ENCODE peak calls at places on chromosomes 1 and 21, in seven cellular contexts. G, E, B, A, D, R and O are unnamed samples.

GRCh38 chr1:182066934-182067333 is 5.4 kb upstream of the ZNF648 start:
- DNase-seq in B (no peak), R (no peak), A (no peak), G (no peak), D (no peak), E (no peak), O (no peak)

GRCh38 chr1:243325305-243325890 is 69.6 kb downstream of the SDCCAG8 start:
- DNase-seq in D (peak; percentile 42), R (no peak), E (no peak), B (no peak), A (no peak), G (no peak), O (no peak)

GRCh38 chr1:18197299-18197698 is 89.7 kb downstream of the IGSF21 start:
- DNase-seq in A (no peak), G (no peak), D (no peak), R (no peak), E (no peak), B (no peak), O (no peak)

GRCh38 chr1:228100822-228101613 is 2.1 kb downstream of the C1orf35 start:
- DNase-seq in B (no peak), G (peak; percentile 19), D (no peak), A (peak; percentile 50), E (no peak), R (peak; percentile 35), O (peak; percentile 72)

GRCh38 chr1:41442697-41443251 is 41.7 kb downstream of the EDN2 start:
- DNase-seq in B (peak; percentile 44), E (no peak), R (no peak), D (no peak), A (no peak), G (no peak), O (no peak)

GRCh38 chr1:193634470-193634869 is 448.1 kb upstream of the B3GALT2 start:
- DNase-seq in A (no peak), E (no peak), D (no peak), R (no peak), G (no peak), B (no peak), O (no peak)

GRCh38 chr1:182206628-182207239 is 145.2 kb upstream of the ZNF648 start:
- DNase-seq in B (peak; percentile 58), R (peak; percentile 79), G (peak; percentile 75), A (no peak), E (peak; percentile 79), D (peak; percentile 37), O (peak; percentile 82)

GRCh38 chr1:215402147-215402546 is 165.0 kb upstream of the KCTD3 start:
- DNase-seq in E (no peak), G (no peak), A (no peak), B (no peak), D (no peak), R (no peak), O (no peak)

GRCh38 chr21:39911286-39911685 is 44.0 kb downstream of the PCP4 start:
- DNase-seq in G (no peak), B (no peak), A (peak; percentile 56), R (no peak), D (peak; percentile 19), E (no peak), O (no peak)

GRCh38 chr1:29986986-29987385 is 736.4 kb downstream of the MATN1 start:
- DNase-seq in D (no peak), G (no peak), E (no peak), A (peak; percentile 67), R (no peak), B (peak; percentile 63), O (peak; percentile 66)

GRCh38 chr1:2411801-2412394 is 466 bp downstream of the PEX10 start:
- DNase-seq in A (no peak), R (peak; percentile 61), E (no peak), B (no peak), D (no peak), G (peak; percentile 46), O (no peak)

GRCh38 chr21:25313891-25314646 is 293.2 kb downstream of the MRPL39 start:
- DNase-seq in D (no peak), A (no peak), B (no peak), E (no peak), G (no peak), R (no peak), O (no peak)

GRCh38 chr1:201880928-201881571 is 7.6 kb upstream of the SHISA4 start:
- DNase-seq in D (no peak), B (no peak), E (no peak), G (no peak), A (no peak), R (no peak), O (no peak)

GRCh38 chr1:111515291-111516007 is 12.0 kb upstream of the ADORA3 start:
- DNase-seq in B (peak; percentile 85), D (no peak), A (no peak), R (peak; percentile 62), G (peak; percentile 88), E (peak; percentile 76), O (peak; percentile 87)

GRCh38 chr1:180778782-180779398 is 133.8 kb upstream of the KIAA1614 start:
- DNase-seq in G (no peak), B (no peak), D (peak; percentile 7), A (peak; percentile 62), E (no peak), R (no peak), O (no peak)

GRCh38 chr1:3706651-3707297 is 45.5 kb upstream of the CCDC27 start:
- DNase-seq in G (no peak), D (no peak), B (no peak), R (no peak), E (no peak), A (no peak), O (no peak)

GRCh38 chr1:3707298-3707938 is 44.8 kb upstream of the CCDC27 start:
- DNase-seq in D (peak; percentile 82), A (peak; percentile 85), E (no peak), G (no peak), R (no peak), B (no peak), O (no peak)

GRCh38 chr1:3710251-3710650 is 42.0 kb upstream of the CCDC27 start:
- DNase-seq in B (no peak), A (no peak), R (no peak), D (no peak), E (no peak), G (no peak), O (no peak)

GRCh38 chr1:3707939-3708328 is 44.3 kb upstream of the CCDC27 start:
- DNase-seq in B (no peak), R (no peak), G (no peak), D (no peak), A (no peak), E (no peak), O (no peak)

GRCh38 chr1:3708696-3709246 is 43.5 kb upstream of the CCDC27 start:
- DNase-seq in B (no peak), E (no peak), R (no peak), D (peak; percentile 49), A (peak; percentile 77), G (no peak), O (no peak)
- H3K4me3 ChIP-seq in B (no peak overlapping the region), E (no peak overlapping the region), R (no peak overlapping the region), D (peak overlapping the region; percentile 13), A (no peak overlapping the region), G (no peak overlapping the region), O (no peak overlapping the region)

GRCh38 chr1:231162300-231162969 is 577 bp downstream of the TRIM67 start:
- DNase-seq in E (peak; percentile 29), A (peak; percentile 93), D (peak; percentile 85), B (no peak), G (peak; percentile 45), R (peak; percentile 26), O (no peak)
- H3K4me3 ChIP-seq in E (peak overlapping the region; percentile 60), A (peak overlapping the region; percentile 72), D (peak overlapping the region; percentile 46), B (no peak overlapping the region), G (peak overlapping the region; percentile 56), R (peak overlapping the region; percentile 13), O (peak overlapping the region; percentile 68)

GRCh38 chr1:150385537-150386445 is 21.8 kb downstream of the RPRD2 start:
- DNase-seq in D (no peak), B (no peak), R (no peak), E (no peak), G (no peak), A (no peak), O (no peak)

GRCh38 chr1:150388241-150388640 is 24.3 kb downstream of the RPRD2 start:
- DNase-seq in E (no peak), A (no peak), G (no peak), R (no peak), B (no peak), D (no peak), O (no peak)

GRCh38 chr1:150386546-150387080 is 22.7 kb downstream of the RPRD2 start:
- DNase-seq in G (no peak), D (no peak), A (no peak), B (no peak), R (no peak), E (no peak), O (no peak)

GRCh38 chr1:150387200-150387599 is 23.3 kb downstream of the RPRD2 start:
- DNase-seq in B (no peak), R (no peak), D (no peak), A (no peak), G (no peak), E (no peak), O (no peak)

GRCh38 chr1:150383629-150384318 is 19.8 kb downstream of the RPRD2 start:
- DNase-seq in R (no peak), E (no peak), D (no peak), A (no peak), B (no peak), G (no peak), O (no peak)
- H3K4me3 ChIP-seq in R (no peak overlapping the region), E (no peak overlapping the region), D (no peak overlapping the region), A (no peak overlapping the region), B (no peak overlapping the region), G (no peak overlapping the region), O (no peak overlapping the region)

GRCh38 chr1:148362141-148362929 is 120.8 kb downstream of the PPIAL4G start:
- DNase-seq in G (no peak), B (no peak), D (peak; percentile 50), A (peak; percentile 91), E (no peak), R (no peak), O (no peak)

GRCh38 chr1:148367596-148367995 is 115.5 kb downstream of the PPIAL4G start:
- DNase-seq in R (no peak), G (no peak), B (no peak), A (no peak), D (no peak), E (no peak), O (no peak)

GRCh38 chr1:148362930-148363810 is 119.9 kb downstream of the PPIAL4G start:
- DNase-seq in R (no peak), D (no peak), A (no peak), G (no peak), E (no peak), B (no peak), O (no peak)
- H3K4me3 ChIP-seq in R (no peak overlapping the region), D (peak overlapping the region; percentile 41), A (peak overlapping the region; percentile 29), G (no peak overlapping the region), E (no peak overlapping the region), B (no peak overlapping the region), O (peak overlapping the region; percentile 26)

DNA sequence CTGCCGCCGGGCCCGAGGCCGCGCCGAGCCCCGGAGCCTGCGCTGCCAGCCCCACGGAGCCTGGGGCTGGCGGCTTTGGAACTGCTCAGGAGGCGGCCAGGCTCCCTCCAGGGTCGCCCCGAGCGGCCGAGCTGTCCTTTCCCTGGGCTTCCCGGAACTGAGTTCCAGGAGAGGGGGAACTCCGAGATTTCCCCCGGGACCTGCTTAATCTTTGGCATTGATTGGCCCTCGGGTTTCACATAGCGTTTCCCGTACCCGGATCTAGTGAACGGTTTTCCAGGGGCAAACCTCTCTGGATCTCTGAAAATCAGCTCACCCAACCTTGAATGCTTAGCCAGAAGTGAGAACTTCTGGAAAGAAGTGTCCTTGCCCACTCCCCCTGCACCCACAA is 544 bp downstream of the H6PD start:
- DNase-seq in D (no peak), R (peak; percentile 58), B (no peak), E (no peak), G (peak; percentile 66), A (no peak), O (peak; percentile 81)
- H3K4me3 ChIP-seq in D (peak overlapping the region; percentile 72), R (peak overlapping the region; percentile 73), B (peak overlapping the region; percentile 91), E (peak overlapping the region; percentile 71), G (peak overlapping the region; percentile 99), A (peak overlapping the region; percentile 91), O (peak overlapping the region; percentile 87)

GRCh38 chr1:77590653-77591052 is 91.8 kb downstream of the ZZZ3 start:
- DNase-seq in G (no peak), E (no peak), B (no peak), A (no peak), D (no peak), R (no peak), O (no peak)
- H3K4me3 ChIP-seq in G (no peak overlapping the region), E (no peak overlapping the region), B (no peak overlapping the region), A (no peak overlapping the region), D (no peak overlapping the region), R (no peak overlapping the region), O (no peak overlapping the region)